ENCODE peak calls at places on chromosomes 2 and 18, in ten cellular contexts. One of them, this sample, is unnamed.

GRCh38 chr18:23825978-23826405 is 136.7 kb downstream of the LAMA3 start:
- DNase-seq in kidney glomerular epithelial cell: peak; percentile 89
- DNase-seq in NCI-H2107: no peak
- DNase-seq in hypothalamus: peak; percentile 38
- DNase-seq in C1 segment of cervical spinal cord: no peak
- DNase-seq in germinal center: no peak
- DNase-seq in COR-L47: no peak
- DNase-seq in NCI-H446: no peak
- DNase-seq in HCT116: no peak
- DNase-seq in stimulated activated CD4-positive, alpha-beta T cell treated with anti-CD3 and anti-CD28 coated beads, Interleukin-15, amount 100 ng/mL, for 1 hour: no peak
- DNase-seq in this sample: no peak

GRCh38 chr18:31409301-31409700 is 32.7 kb downstream of the DSG4 start:
- DNase-seq in COR-L47: no peak
- DNase-seq in hypothalamus: no peak
- DNase-seq in NCI-H446: no peak
- DNase-seq in germinal center: no peak
- DNase-seq in C1 segment of cervical spinal cord: no peak
- DNase-seq in stimulated activated CD4-positive, alpha-beta T cell treated with anti-CD3 and anti-CD28 coated beads, Interleukin-15, amount 100 ng/mL, for 1 hour: no peak
- DNase-seq in HCT116: no peak
- DNase-seq in NCI-H2107: no peak
- DNase-seq in kidney glomerular epithelial cell: no peak
- DNase-seq in this sample: no peak

GRCh38 chr2:101559576-101559975 is 84.7 kb upstream of the RFX8 start:
- DNase-seq in COR-L47: no peak
- DNase-seq in stimulated activated CD4-positive, alpha-beta T cell treated with anti-CD3 and anti-CD28 coated beads, Interleukin-15, amount 100 ng/mL, for 1 hour: no peak
- DNase-seq in kidney glomerular epithelial cell: no peak
- DNase-seq in NCI-H2107: no peak
- DNase-seq in C1 segment of cervical spinal cord: no peak
- DNase-seq in NCI-H446: no peak
- DNase-seq in germinal center: no peak
- DNase-seq in hypothalamus: no peak
- DNase-seq in HCT116: no peak
- DNase-seq in this sample: no peak

GRCh38 chr2:218284106-218284811 is 8.0 kb downstream of the TMBIM1 start:
- DNase-seq in NCI-H446: no peak
- DNase-seq in NCI-H2107: no peak
- DNase-seq in kidney glomerular epithelial cell: no peak
- DNase-seq in HCT116: no peak
- DNase-seq in C1 segment of cervical spinal cord: no peak
- DNase-seq in stimulated activated CD4-positive, alpha-beta T cell treated with anti-CD3 and anti-CD28 coated beads, Interleukin-15, amount 100 ng/mL, for 1 hour: peak; percentile 36
- DNase-seq in COR-L47: no peak
- DNase-seq in hypothalamus: no peak
- DNase-seq in germinal center: no peak
- DNase-seq in this sample: peak; percentile 83

GRCh38 chr2:173099804-173100203 is 24.2 kb downstream of the MAP3K20 start:
- DNase-seq in hypothalamus: no peak
- DNase-seq in COR-L47: no peak
- DNase-seq in NCI-H2107: no peak
- DNase-seq in C1 segment of cervical spinal cord: no peak
- DNase-seq in NCI-H446: no peak
- DNase-seq in stimulated activated CD4-positive, alpha-beta T cell treated with anti-CD3 and anti-CD28 coated beads, Interleukin-15, amount 100 ng/mL, for 1 hour: no peak
- DNase-seq in kidney glomerular epithelial cell: no peak
- DNase-seq in HCT116: no peak
- DNase-seq in germinal center: no peak
- DNase-seq in this sample: no peak

GRCh38 chr2:236743623-236744280 is 174.1 kb downstream of the ACKR3 start:
- DNase-seq in COR-L47: no peak
- DNase-seq in kidney glomerular epithelial cell: no peak
- DNase-seq in NCI-H2107: no peak
- DNase-seq in hypothalamus: no peak
- DNase-seq in stimulated activated CD4-positive, alpha-beta T cell treated with anti-CD3 and anti-CD28 coated beads, Interleukin-15, amount 100 ng/mL, for 1 hour: no peak
- DNase-seq in HCT116: no peak
- DNase-seq in germinal center: no peak
- DNase-seq in C1 segment of cervical spinal cord: no peak
- DNase-seq in NCI-H446: no peak
- DNase-seq in this sample: no peak

GRCh38 chr2:219631925-219632757 is 4.7 kb downstream of the SLC4A3 start:
- DNase-seq in NCI-H2107: no peak
- DNase-seq in NCI-H446: no peak
- DNase-seq in C1 segment of cervical spinal cord: no peak
- DNase-seq in germinal center: no peak
- DNase-seq in COR-L47: no peak
- DNase-seq in HCT116: no peak
- DNase-seq in kidney glomerular epithelial cell: no peak
- DNase-seq in hypothalamus: no peak
- DNase-seq in stimulated activated CD4-positive, alpha-beta T cell treated with anti-CD3 and anti-CD28 coated beads, Interleukin-15, amount 100 ng/mL, for 1 hour: no peak
- DNase-seq in this sample: no peak

GRCh38 chr2:75328156-75328555 is 128.8 kb upstream of the TACR1 start:
- DNase-seq in NCI-H2107: no peak
- DNase-seq in stimulated activated CD4-positive, alpha-beta T cell treated with anti-CD3 and anti-CD28 coated beads, Interleukin-15, amount 100 ng/mL, for 1 hour: no peak
- DNase-seq in kidney glomerular epithelial cell: no peak
- DNase-seq in C1 segment of cervical spinal cord: no peak
- DNase-seq in NCI-H446: no peak
- DNase-seq in HCT116: no peak
- DNase-seq in hypothalamus: no peak
- DNase-seq in COR-L47: no peak
- DNase-seq in germinal center: no peak
- DNase-seq in this sample: no peak

GRCh38 chr2:213188971-213189899 is 37.8 kb upstream of the IKZF2 start:
- DNase-seq in HCT116: no peak
- DNase-seq in germinal center: no peak
- DNase-seq in COR-L47: peak; percentile 0
- DNase-seq in hypothalamus: no peak
- DNase-seq in kidney glomerular epithelial cell: peak; percentile 31
- DNase-seq in NCI-H2107: no peak
- DNase-seq in NCI-H446: no peak
- DNase-seq in stimulated activated CD4-positive, alpha-beta T cell treated with anti-CD3 and anti-CD28 coated beads, Interleukin-15, amount 100 ng/mL, for 1 hour: no peak
- DNase-seq in C1 segment of cervical spinal cord: no peak
- DNase-seq in this sample: no peak

GRCh38 chr2:164671664-164672396 is 50.5 kb upstream of the GRB14 start:
- DNase-seq in COR-L47: no peak
- DNase-seq in NCI-H446: no peak
- DNase-seq in hypothalamus: no peak
- DNase-seq in HCT116: no peak
- DNase-seq in kidney glomerular epithelial cell: no peak
- DNase-seq in stimulated activated CD4-positive, alpha-beta T cell treated with anti-CD3 and anti-CD28 coated beads, Interleukin-15, amount 100 ng/mL, for 1 hour: no peak
- DNase-seq in C1 segment of cervical spinal cord: no peak
- DNase-seq in NCI-H2107: no peak
- DNase-seq in germinal center: no peak
- DNase-seq in this sample: no peak

GRCh38 chr2:172849519-172850217 is 114.0 kb downstream of the RAPGEF4 start:
- DNase-seq in HCT116: no peak
- DNase-seq in COR-L47: no peak
- DNase-seq in NCI-H2107: no peak
- DNase-seq in C1 segment of cervical spinal cord: no peak
- DNase-seq in NCI-H446: no peak
- DNase-seq in germinal center: no peak
- DNase-seq in stimulated activated CD4-positive, alpha-beta T cell treated with anti-CD3 and anti-CD28 coated beads, Interleukin-15, amount 100 ng/mL, for 1 hour: no peak
- DNase-seq in hypothalamus: no peak
- DNase-seq in kidney glomerular epithelial cell: no peak
- DNase-seq in this sample: no peak

GRCh38 chr2:224666951-224667553 is 49.1 kb downstream of the CCDC195 start:
- DNase-seq in C1 segment of cervical spinal cord: no peak
- DNase-seq in kidney glomerular epithelial cell: no peak
- DNase-seq in NCI-H446: no peak
- DNase-seq in hypothalamus: no peak
- DNase-seq in stimulated activated CD4-positive, alpha-beta T cell treated with anti-CD3 and anti-CD28 coated beads, Interleukin-15, amount 100 ng/mL, for 1 hour: no peak
- DNase-seq in HCT116: no peak
- DNase-seq in COR-L47: no peak
- DNase-seq in germinal center: peak; percentile 77
- DNase-seq in NCI-H2107: no peak
- DNase-seq in this sample: no peak

GRCh38 chr2:151891566-151892194 is 63.5 kb upstream of the ARL5A start:
- DNase-seq in C1 segment of cervical spinal cord: no peak
- DNase-seq in germinal center: no peak
- DNase-seq in stimulated activated CD4-positive, alpha-beta T cell treated with anti-CD3 and anti-CD28 coated beads, Interleukin-15, amount 100 ng/mL, for 1 hour: no peak
- DNase-seq in NCI-H446: peak; percentile 28
- DNase-seq in COR-L47: no peak
- DNase-seq in hypothalamus: no peak
- DNase-seq in kidney glomerular epithelial cell: no peak
- DNase-seq in NCI-H2107: no peak
- DNase-seq in HCT116: no peak
- DNase-seq in this sample: no peak

GRCh38 chr2:209936106-209936663 is 66.3 kb upstream of the RPE start:
- DNase-seq in germinal center: no peak
- DNase-seq in hypothalamus: no peak
- DNase-seq in kidney glomerular epithelial cell: peak; percentile 17
- DNase-seq in NCI-H446: peak; percentile 7
- DNase-seq in C1 segment of cervical spinal cord: no peak
- DNase-seq in HCT116: no peak
- DNase-seq in stimulated activated CD4-positive, alpha-beta T cell treated with anti-CD3 and anti-CD28 coated beads, Interleukin-15, amount 100 ng/mL, for 1 hour: no peak
- DNase-seq in COR-L47: no peak
- DNase-seq in NCI-H2107: no peak
- DNase-seq in this sample: no peak

GRCh38 chr2:14632133-14632936 is at the start of gene LRATD1:
- DNase-seq in HCT116: no peak
- DNase-seq in stimulated activated CD4-positive, alpha-beta T cell treated with anti-CD3 and anti-CD28 coated beads, Interleukin-15, amount 100 ng/mL, for 1 hour: no peak
- DNase-seq in hypothalamus: peak; percentile 74
- DNase-seq in kidney glomerular epithelial cell: peak; percentile 61
- DNase-seq in NCI-H2107: peak; percentile 80
- DNase-seq in C1 segment of cervical spinal cord: peak; percentile 6
- DNase-seq in germinal center: peak; percentile 2
- DNase-seq in NCI-H446: peak; percentile 73
- DNase-seq in COR-L47: peak; percentile 90
- DNase-seq in this sample: no peak

GRCh38 chr2:19664651-19665050 is 237.1 kb downstream of the TTC32 start:
- DNase-seq in germinal center: no peak
- DNase-seq in hypothalamus: no peak
- DNase-seq in C1 segment of cervical spinal cord: no peak
- DNase-seq in kidney glomerular epithelial cell: peak; percentile 2
- DNase-seq in HCT116: no peak
- DNase-seq in stimulated activated CD4-positive, alpha-beta T cell treated with anti-CD3 and anti-CD28 coated beads, Interleukin-15, amount 100 ng/mL, for 1 hour: no peak
- DNase-seq in NCI-H446: no peak
- DNase-seq in NCI-H2107: no peak
- DNase-seq in COR-L47: no peak
- DNase-seq in this sample: no peak

GRCh38 chr18:36458306-36458705 is 160.8 kb downstream of the FHOD3 start:
- DNase-seq in NCI-H2107: no peak
- DNase-seq in COR-L47: no peak
- DNase-seq in HCT116: no peak
- DNase-seq in NCI-H446: no peak
- DNase-seq in germinal center: no peak
- DNase-seq in hypothalamus: no peak
- DNase-seq in kidney glomerular epithelial cell: no peak
- DNase-seq in stimulated activated CD4-positive, alpha-beta T cell treated with anti-CD3 and anti-CD28 coated beads, Interleukin-15, amount 100 ng/mL, for 1 hour: no peak
- DNase-seq in C1 segment of cervical spinal cord: no peak
- DNase-seq in this sample: no peak

GRCh38 chr2:233466991-233467603 is 99.5 kb downstream of the USP40 start:
- DNase-seq in hypothalamus: peak; percentile 57
- DNase-seq in C1 segment of cervical spinal cord: peak; percentile 20
- DNase-seq in kidney glomerular epithelial cell: no peak
- DNase-seq in NCI-H2107: no peak
- DNase-seq in COR-L47: no peak
- DNase-seq in NCI-H446: no peak
- DNase-seq in germinal center: no peak
- DNase-seq in stimulated activated CD4-positive, alpha-beta T cell treated with anti-CD3 and anti-CD28 coated beads, Interleukin-15, amount 100 ng/mL, for 1 hour: no peak
- DNase-seq in HCT116: no peak
- DNase-seq in this sample: peak; percentile 48

GRCh38 chr18:48815581-48816324 is 135.0 kb downstream of the SMAD7 start:
- DNase-seq in kidney glomerular epithelial cell: no peak
- DNase-seq in germinal center: no peak
- DNase-seq in hypothalamus: no peak
- DNase-seq in HCT116: no peak
- DNase-seq in stimulated activated CD4-positive, alpha-beta T cell treated with anti-CD3 and anti-CD28 coated beads, Interleukin-15, amount 100 ng/mL, for 1 hour: no peak
- DNase-seq in NCI-H446: no peak
- DNase-seq in NCI-H2107: no peak
- DNase-seq in COR-L47: no peak
- DNase-seq in C1 segment of cervical spinal cord: no peak
- DNase-seq in this sample: peak; percentile 61

GRCh38 chr18:55651236-55651635 is 63.2 kb upstream of the TCF4 start:
- DNase-seq in germinal center: no peak
- DNase-seq in kidney glomerular epithelial cell: no peak
- DNase-seq in NCI-H446: no peak
- DNase-seq in C1 segment of cervical spinal cord: no peak
- DNase-seq in stimulated activated CD4-positive, alpha-beta T cell treated with anti-CD3 and anti-CD28 coated beads, Interleukin-15, amount 100 ng/mL, for 1 hour: no peak
- DNase-seq in hypothalamus: no peak
- DNase-seq in NCI-H2107: no peak
- DNase-seq in HCT116: no peak
- DNase-seq in COR-L47: no peak
- DNase-seq in this sample: no peak

GRCh38 chr18:70956554-70956953 is 667.7 kb downstream of the SOCS6 start:
- DNase-seq in germinal center: no peak
- DNase-seq in NCI-H446: no peak
- DNase-seq in NCI-H2107: no peak
- DNase-seq in hypothalamus: no peak
- DNase-seq in HCT116: no peak
- DNase-seq in stimulated activated CD4-positive, alpha-beta T cell treated with anti-CD3 and anti-CD28 coated beads, Interleukin-15, amount 100 ng/mL, for 1 hour: no peak
- DNase-seq in COR-L47: no peak
- DNase-seq in kidney glomerular epithelial cell: no peak
- DNase-seq in C1 segment of cervical spinal cord: no peak
- DNase-seq in this sample: no peak

GRCh38 chr2:236678307-236678975 is 108.8 kb downstream of the ACKR3 start:
- DNase-seq in kidney glomerular epithelial cell: no peak
- DNase-seq in HCT116: no peak
- DNase-seq in hypothalamus: no peak
- DNase-seq in COR-L47: no peak
- DNase-seq in NCI-H446: no peak
- DNase-seq in germinal center: no peak
- DNase-seq in NCI-H2107: no peak
- DNase-seq in stimulated activated CD4-positive, alpha-beta T cell treated with anti-CD3 and anti-CD28 coated beads, Interleukin-15, amount 100 ng/mL, for 1 hour: no peak
- DNase-seq in C1 segment of cervical spinal cord: no peak
- DNase-seq in this sample: no peak

GRCh38 chr2:118496870-118497611 is 350.4 kb downstream of the EN1 start:
- DNase-seq in C1 segment of cervical spinal cord: no peak
- DNase-seq in COR-L47: no peak
- DNase-seq in hypothalamus: no peak
- DNase-seq in stimulated activated CD4-positive, alpha-beta T cell treated with anti-CD3 and anti-CD28 coated beads, Interleukin-15, amount 100 ng/mL, for 1 hour: no peak
- DNase-seq in NCI-H446: no peak
- DNase-seq in kidney glomerular epithelial cell: no peak
- DNase-seq in NCI-H2107: no peak
- DNase-seq in germinal center: no peak
- DNase-seq in HCT116: no peak
- DNase-seq in this sample: no peak

GRCh38 chr2:38075436-38076249 is at the start of gene CYP1B1:
- DNase-seq in hypothalamus: no peak
- DNase-seq in NCI-H446: no peak
- DNase-seq in kidney glomerular epithelial cell: no peak
- DNase-seq in COR-L47: no peak
- DNase-seq in NCI-H2107: no peak
- DNase-seq in HCT116: no peak
- DNase-seq in germinal center: no peak
- DNase-seq in C1 segment of cervical spinal cord: no peak
- DNase-seq in stimulated activated CD4-positive, alpha-beta T cell treated with anti-CD3 and anti-CD28 coated beads, Interleukin-15, amount 100 ng/mL, for 1 hour: no peak
- DNase-seq in this sample: peak; percentile 64

GRCh38 chr18:51614033-51614432 is 416.6 kb upstream of the MEX3C start:
- DNase-seq in C1 segment of cervical spinal cord: no peak
- DNase-seq in stimulated activated CD4-positive, alpha-beta T cell treated with anti-CD3 and anti-CD28 coated beads, Interleukin-15, amount 100 ng/mL, for 1 hour: no peak
- DNase-seq in hypothalamus: no peak
- DNase-seq in HCT116: no peak
- DNase-seq in NCI-H2107: no peak
- DNase-seq in germinal center: no peak
- DNase-seq in kidney glomerular epithelial cell: peak; percentile 64
- DNase-seq in COR-L47: no peak
- DNase-seq in NCI-H446: peak; percentile 6
- DNase-seq in this sample: no peak

GRCh38 chr2:44932564-44933392 is 8.7 kb upstream of the SIX3 start:
- DNase-seq in germinal center: no peak
- DNase-seq in C1 segment of cervical spinal cord: no peak
- DNase-seq in HCT116: no peak
- DNase-seq in hypothalamus: no peak
- DNase-seq in COR-L47: no peak
- DNase-seq in NCI-H446: no peak
- DNase-seq in NCI-H2107: no peak
- DNase-seq in stimulated activated CD4-positive, alpha-beta T cell treated with anti-CD3 and anti-CD28 coated beads, Interleukin-15, amount 100 ng/mL, for 1 hour: no peak
- DNase-seq in kidney glomerular epithelial cell: no peak
- DNase-seq in this sample: no peak

GRCh38 chr2:238151628-238152235 is 7.0 kb upstream of the ERFE start:
- DNase-seq in HCT116: no peak
- DNase-seq in hypothalamus: no peak
- DNase-seq in COR-L47: no peak
- DNase-seq in stimulated activated CD4-positive, alpha-beta T cell treated with anti-CD3 and anti-CD28 coated beads, Interleukin-15, amount 100 ng/mL, for 1 hour: no peak
- DNase-seq in C1 segment of cervical spinal cord: no peak
- DNase-seq in NCI-H446: no peak
- DNase-seq in kidney glomerular epithelial cell: no peak
- DNase-seq in NCI-H2107: no peak
- DNase-seq in germinal center: no peak
- DNase-seq in this sample: no peak

GRCh38 chr2:85705680-85706039 is 11.5 kb downstream of the GNLY start:
- DNase-seq in COR-L47: no peak
- DNase-seq in hypothalamus: no peak
- DNase-seq in NCI-H446: no peak
- DNase-seq in HCT116: peak; percentile 66
- DNase-seq in NCI-H2107: no peak
- DNase-seq in kidney glomerular epithelial cell: peak; percentile 77
- DNase-seq in stimulated activated CD4-positive, alpha-beta T cell treated with anti-CD3 and anti-CD28 coated beads, Interleukin-15, amount 100 ng/mL, for 1 hour: no peak
- DNase-seq in germinal center: no peak
- DNase-seq in C1 segment of cervical spinal cord: no peak
- DNase-seq in this sample: no peak